ENCODE peak calls at places on chromosomes 1 and 21, in ten cellular contexts. Z is mesenteric fat pad; M is NCI-H1694 treated with DMSO at 0.1 percent for 48 hours; P is stimulated activated CD8-positive, alpha-beta memory T cell treated with anti-CD3 and anti-CD28 coated beads, Interleukin-15, amount 100 ng/mL, for 48 hours; U is NCI-H345; Y is DMS79 treated with DMSO at 0.1 percent for 48 hours; L is GDM1; W is cerebellar nuclear complex; N is activated T-cell treated with anti-CD3 and anti-CD28 coated beads, Interleukin-2, amount 50 U/mL, for 72 hours; K is IMR-90. T is an unnamed sample.

GRCh38 chr1:67685558-67686271 is 714 bp downstream of the GADD45A start:
- DNase-seq in Z (peak; percentile 91), M (no peak), P (peak; percentile 45), U (peak; percentile 48), Y (no peak), L (peak; percentile 36), W (no peak), N (peak; percentile 72), K (no peak), T (peak; percentile 86)

GRCh38 chr1:91529856-91530255 is 29.2 kb downstream of the CDC7 start:
- DNase-seq in Z (no peak), M (peak; percentile 5), P (no peak), U (peak; percentile 10), Y (no peak), L (peak; percentile 19), W (no peak), N (no peak), K (peak; percentile 73), T (no peak)

GRCh38 chr21:39341249-39341923 is 7.5 kb downstream of the HMGN1 start:
- DNase-seq in Z (no peak), M (no peak), P (no peak), U (no peak), Y (no peak), L (no peak), W (no peak), N (no peak), K (no peak), T (no peak)

GRCh38 chr1:159964144-159964543 is 10.1 kb upstream of the SLAMF9 start:
- DNase-seq in Z (no peak), M (no peak), P (no peak), U (no peak), Y (peak; percentile 85), L (no peak), W (no peak), N (no peak), K (no peak), T (no peak)

GRCh38 chr1:16032388-16033100 is 10.7 kb downstream of the CLCNKA start:
- DNase-seq in Z (no peak), M (peak; percentile 2), P (peak; percentile 63), U (peak; percentile 30), Y (no peak), L (peak; percentile 31), W (no peak), N (peak; percentile 80), K (peak; percentile 79), T (peak; percentile 90)

GRCh38 chr1:886760-887159 is 37.0 kb upstream of the SAMD11 start:
- DNase-seq in Z (no peak), M (no peak), P (no peak), U (no peak), Y (no peak), L (no peak), W (no peak), N (no peak), K (no peak), T (no peak)

GRCh38 chr1:43253173-43253572 is 16.6 kb upstream of the TMEM125 start:
- DNase-seq in Z (peak; percentile 78), M (no peak), P (no peak), U (no peak), Y (no peak), L (no peak), W (no peak), N (no peak), K (no peak), T (no peak)

GRCh38 chr1:32031578-32032286 is 18.1 kb downstream of the KHDRBS1 start:
- DNase-seq in Z (no peak), M (no peak), P (no peak), U (no peak), Y (no peak), L (no peak), W (no peak), N (no peak), K (peak; percentile 80), T (no peak)

GRCh38 chr1:59063501-59063900 is 233.4 kb upstream of the FGGY start:
- DNase-seq in Z (no peak), M (no peak), P (no peak), U (no peak), Y (no peak), L (peak; percentile 36), W (no peak), N (no peak), K (no peak), T (no peak)

GRCh38 chr1:19606817-19607706 is 37.0 kb upstream of the NBL1 start:
- DNase-seq in Z (no peak), M (no peak), P (peak; percentile 25), U (no peak), Y (no peak), L (no peak), W (no peak), N (peak; percentile 66), K (peak; percentile 8), T (no peak)

GRCh38 chr1:217109928-217110327 is 386.7 kb upstream of the ESRRG start:
- DNase-seq in Z (no peak), M (no peak), P (no peak), U (no peak), Y (no peak), L (no peak), W (no peak), N (no peak), K (no peak), T (no peak)

GRCh38 chr1:236736761-236737160 is 50.5 kb downstream of the ACTN2 start:
- DNase-seq in Z (no peak), M (no peak), P (no peak), U (no peak), Y (no peak), L (no peak), W (no peak), N (no peak), K (no peak), T (no peak)

GRCh38 chr1:236063919-236064673 is 794 bp downstream of the NID1 start:
- DNase-seq in Z (no peak), M (no peak), P (no peak), U (no peak), Y (peak; percentile 8), L (no peak), W (no peak), N (peak; percentile 24), K (peak; percentile 63), T (peak; percentile 85)

GRCh38 chr21:33255404-33255803 is 10.8 kb upstream of the IL10RB start:
- DNase-seq in Z (no peak), M (no peak), P (no peak), U (no peak), Y (no peak), L (no peak), W (no peak), N (no peak), K (no peak), T (no peak)

GRCh38 chr1:9615316-9616063 is 26.8 kb downstream of the TMEM201 start:
- DNase-seq in Z (no peak), M (peak; percentile 5), P (no peak), U (no peak), Y (no peak), L (no peak), W (no peak), N (peak; percentile 62), K (peak; percentile 43), T (peak; percentile 60)

GRCh38 chr1:198495635-198496034 is 44.8 kb downstream of the ATP6V1G3 start:
- DNase-seq in Z (no peak), M (no peak), P (no peak), U (no peak), Y (no peak), L (no peak), W (no peak), N (no peak), K (no peak), T (no peak)

GRCh38 chr1:89523597-89524368 is 846 bp upstream of the LRRC8B start:
- DNase-seq in Z (no peak), M (peak; percentile 62), P (peak; percentile 46), U (peak; percentile 81), Y (peak; percentile 78), L (peak; percentile 80), W (no peak), N (peak; percentile 79), K (peak; percentile 10), T (no peak)

GRCh38 chr1:98112631-98113030 is 191.8 kb upstream of the DPYD start:
- DNase-seq in Z (no peak), M (no peak), P (no peak), U (no peak), Y (no peak), L (no peak), W (no peak), N (no peak), K (no peak), T (no peak)

GRCh38 chr21:38229260-38229877 is 27.4 kb upstream of the KCNJ15 start:
- DNase-seq in Z (no peak), M (no peak), P (no peak), U (no peak), Y (no peak), L (no peak), W (no peak), N (no peak), K (no peak), T (no peak)

GRCh38 chr1:5991784-5992033 is 516 bp downstream of the NPHP4 start:
- DNase-seq in Z (no peak), M (no peak), P (no peak), U (peak; percentile 47), Y (no peak), L (no peak), W (no peak), N (peak; percentile 66), K (no peak), T (peak; percentile 71)

GRCh38 chr1:37930246-37931142 is 16.4 kb downstream of the INPP5B start:
- DNase-seq in Z (no peak), M (no peak), P (no peak), U (no peak), Y (peak; percentile 63), L (no peak), W (no peak), N (peak; percentile 35), K (peak; percentile 13), T (no peak)

GRCh38 chr1:227131193-227131592 is 187.1 kb downstream of the CDC42BPA start:
- DNase-seq in Z (no peak), M (peak; percentile 23), P (no peak), U (no peak), Y (no peak), L (no peak), W (no peak), N (no peak), K (peak; percentile 54), T (no peak)

GRCh38 chr1:240562111-240562590 is 49.8 kb downstream of the GREM2 start:
- DNase-seq in Z (no peak), M (no peak), P (no peak), U (no peak), Y (no peak), L (no peak), W (no peak), N (no peak), K (peak; percentile 74), T (no peak)

GRCh38 chr1:161258439-161259386 is at the start of gene PCP4L1:
- DNase-seq in Z (no peak), M (peak; percentile 35), P (peak; percentile 6), U (peak; percentile 59), Y (peak; percentile 36), L (no peak), W (no peak), N (peak; percentile 66), K (peak; percentile 33), T (peak; percentile 55)

GRCh38 chr1:234599617-234600417 is 10.2 kb downstream of the IRF2BP2 start:
- DNase-seq in Z (peak; percentile 95), M (peak; percentile 76), P (peak; percentile 72), U (peak; percentile 88), Y (peak; percentile 87), L (peak; percentile 94), W (no peak), N (peak; percentile 80), K (peak; percentile 82), T (peak; percentile 96)

GRCh38 chr1:185787238-185787637 is 53.0 kb downstream of the HMCN1 start:
- DNase-seq in Z (no peak), M (no peak), P (no peak), U (no peak), Y (no peak), L (no peak), W (no peak), N (no peak), K (no peak), T (peak; percentile 47)

GRCh38 chr1:77539510-77540142 is 142.8 kb downstream of the ZZZ3 start:
- DNase-seq in Z (no peak), M (peak; percentile 15), P (no peak), U (no peak), Y (peak; percentile 26), L (peak; percentile 44), W (no peak), N (no peak), K (peak; percentile 81), T (no peak)

GRCh38 chr1:40658895-40659648 is 6.4 kb downstream of the RIMS3 start:
- DNase-seq in Z (no peak), M (no peak), P (no peak), U (no peak), Y (no peak), L (no peak), W (no peak), N (no peak), K (no peak), T (no peak)